ENCODE peak calls at places on chromosomes 6 and 20, in eight cellular contexts. B, J, I, H, S, X, R and N are unnamed samples.

GRCh38 chr6:111429571-111429970 is 53.4 kb downstream of the REV3L start:
- DNase-seq in H (no peak), R (no peak), X (no peak), J (no peak), I (no peak), B (no peak), S (no peak), N (no peak)

GRCh38 chr6:137218473-137218916 is 690 bp downstream of the IFNGR1 start:
- DNase-seq in J (no peak), B (no peak), R (peak; percentile 59), S (peak; percentile 43), H (peak; percentile 51), X (peak; percentile 31), I (no peak), N (peak; percentile 69)

GRCh38 chr20:6590891-6591679 is 176.4 kb upstream of the BMP2 start:
- DNase-seq in X (no peak), I (no peak), R (no peak), H (no peak), S (no peak), J (no peak), B (no peak), N (peak; percentile 100)

GRCh38 chr6:35019171-35019570 is 122.0 kb downstream of the TCP11 start:
- DNase-seq in J (no peak), R (no peak), I (no peak), H (no peak), S (no peak), B (no peak), X (no peak), N (no peak)

GRCh38 chr6:143139239-143139784 is 78.6 kb downstream of the AIG1 start:
- DNase-seq in X (no peak), H (no peak), R (no peak), I (no peak), S (no peak), J (no peak), B (no peak), N (no peak)

GRCh38 chr6:6661684-6662083 is 73.2 kb downstream of the LY86 start:
- DNase-seq in S (no peak), J (no peak), B (no peak), R (no peak), I (peak; percentile 15), X (no peak), H (no peak), N (peak; percentile 42)

GRCh38 chr6:138404666-138405337 is 779 bp downstream of the HEBP2 start:
- DNase-seq in J (no peak), B (peak; percentile 32), I (no peak), X (peak; percentile 22), H (peak; percentile 58), S (peak; percentile 7), R (peak; percentile 52), N (no peak)

GRCh38 chr6:89927788-89928565 is 33.7 kb downstream of the GJA10 start:
- DNase-seq in X (no peak), J (no peak), B (no peak), S (no peak), I (no peak), H (no peak), R (no peak), N (peak; percentile 61)

GRCh38 chr20:38651154-38651553 is 49.5 kb downstream of the ARHGAP40 start:
- DNase-seq in X (no peak), B (no peak), H (no peak), S (no peak), R (no peak), I (no peak), J (no peak), N (no peak)

GRCh38 chr6:89763550-89763949 is 56.0 kb downstream of the MDN1 start:
- DNase-seq in J (no peak), S (no peak), I (no peak), X (no peak), B (no peak), H (no peak), R (no peak), N (peak; percentile 18)

GRCh38 chr6:5025911-5026819 is 22.3 kb upstream of the RPP40 start:
- DNase-seq in B (peak; percentile 61), S (no peak), R (no peak), J (peak; percentile 83), H (no peak), I (peak; percentile 17), X (no peak), N (no peak)

GRCh38 chr6:84860954-84861353 is 96.6 kb upstream of the TBX18 start:
- DNase-seq in B (no peak), S (no peak), R (no peak), X (no peak), H (no peak), I (no peak), J (no peak), N (no peak)

GRCh38 chr6:45650527-45651135 is 272.9 kb upstream of the SUPT3H start:
- DNase-seq in H (no peak), I (no peak), J (no peak), B (no peak), X (no peak), S (no peak), R (no peak), N (peak; percentile 93)

GRCh38 chr20:25006431-25007167 is 14.0 kb upstream of the APMAP start:
- DNase-seq in I (no peak), X (no peak), J (no peak), R (peak; percentile 13), S (no peak), B (no peak), H (no peak), N (no peak)

GRCh38 chr6:39493174-39493573 is 170.7 kb upstream of the KCNK16 start:
- DNase-seq in I (no peak), R (no peak), J (no peak), X (no peak), B (no peak), S (no peak), H (no peak), N (no peak)

GRCh38 chr6:13289789-13290318 is 38.5 kb downstream of the TBC1D7 start:
- DNase-seq in X (no peak), I (no peak), J (no peak), H (no peak), S (no peak), R (no peak), B (no peak), N (no peak)

GRCh38 chr6:137740967-137741761 is 125.9 kb upstream of the TNFAIP3 start:
- DNase-seq in X (no peak), I (no peak), R (no peak), J (no peak), H (no peak), B (no peak), S (no peak), N (no peak)

GRCh38 chr20:10626896-10627295 is 46.9 kb downstream of the JAG1 start:
- DNase-seq in J (no peak), X (no peak), S (no peak), B (no peak), I (no peak), H (no peak), R (no peak), N (peak; percentile 76)
- H3K27ac ChIP-seq in J (no peak overlapping the region), X (no peak overlapping the region), S (no peak overlapping the region), B (no peak overlapping the region), I (no peak overlapping the region), H (no peak overlapping the region), R (no peak overlapping the region), N (peak overlapping the region; percentile 43)

DNA sequence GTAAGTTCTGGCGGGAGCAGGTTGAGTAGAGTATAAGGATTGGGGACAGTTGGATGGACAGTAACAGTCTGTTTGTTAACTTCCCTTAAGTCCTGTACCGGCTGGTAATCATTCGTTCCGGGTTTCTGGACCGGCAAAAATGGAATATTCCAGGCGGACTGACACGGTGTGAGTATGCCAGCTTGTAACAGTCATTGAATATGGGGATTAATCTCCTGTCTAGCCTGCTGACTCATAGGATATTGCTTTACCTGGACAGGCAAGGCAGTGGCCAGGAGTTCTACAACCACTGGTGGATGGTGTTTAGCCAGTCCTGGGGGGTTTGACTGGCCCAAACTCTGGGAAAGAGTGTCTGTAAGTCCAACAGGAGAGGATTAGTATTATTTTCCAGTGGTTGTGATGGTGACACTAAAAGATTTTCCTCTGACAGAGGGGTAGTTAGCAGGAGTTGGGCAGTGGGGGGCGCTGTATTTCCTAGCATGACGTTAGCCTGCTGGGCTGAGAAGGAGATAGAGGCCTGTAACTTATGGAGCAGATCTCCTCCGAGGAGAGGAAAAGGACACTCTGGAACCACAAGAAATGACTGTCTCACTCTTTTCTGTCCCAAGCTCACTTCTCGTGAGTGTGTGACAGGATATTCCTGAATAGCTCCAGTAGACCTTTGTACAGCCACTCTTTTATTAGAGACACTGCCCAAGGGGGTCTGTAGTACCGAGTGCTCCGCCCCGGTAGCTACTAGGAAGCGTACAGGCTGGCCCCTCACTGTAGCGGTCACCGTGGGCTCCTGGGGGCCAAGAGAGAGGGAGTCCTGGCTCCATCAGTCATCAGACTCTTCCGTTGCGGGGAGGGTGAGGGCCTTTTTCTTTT is 152.2 kb downstream of the TRIM27 start:
- DNase-seq in J (no peak), H (peak; percentile 36), I (no peak), X (no peak), S (no peak), B (no peak), R (no peak), N (no peak)
- H3K27ac ChIP-seq in J (no peak overlapping the region), H (no peak overlapping the region), I (no peak overlapping the region), X (no peak overlapping the region), S (no peak overlapping the region), B (no peak overlapping the region), R (no peak overlapping the region), N (no peak overlapping the region)

DNA sequence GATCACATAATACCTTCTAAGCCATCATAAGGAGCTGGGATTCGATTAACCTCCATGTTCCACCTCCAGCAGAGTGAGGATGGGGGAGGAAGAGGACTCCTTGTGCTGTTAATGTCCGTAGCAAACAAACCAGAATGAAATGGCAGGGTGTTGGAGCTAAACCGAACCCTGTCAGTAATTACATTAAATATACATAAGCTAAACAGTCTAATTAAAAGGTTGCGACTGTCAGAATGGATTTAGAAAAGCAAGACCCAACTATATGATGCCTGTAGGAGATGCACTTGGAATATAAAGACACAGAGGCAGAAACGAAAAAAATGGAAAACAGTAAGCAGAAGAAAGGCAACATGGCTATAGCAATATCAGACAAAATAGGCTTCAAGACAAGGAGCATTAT is 13.2 kb downstream of the PREX1 start:
- DNase-seq in H (no peak), I (no peak), X (no peak), B (no peak), S (no peak), R (no peak), J (no peak), N (no peak)
- H3K27ac ChIP-seq in H (no peak overlapping the region), I (no peak overlapping the region), X (no peak overlapping the region), B (no peak overlapping the region), S (no peak overlapping the region), R (no peak overlapping the region), J (no peak overlapping the region), N (no peak overlapping the region)

DNA sequence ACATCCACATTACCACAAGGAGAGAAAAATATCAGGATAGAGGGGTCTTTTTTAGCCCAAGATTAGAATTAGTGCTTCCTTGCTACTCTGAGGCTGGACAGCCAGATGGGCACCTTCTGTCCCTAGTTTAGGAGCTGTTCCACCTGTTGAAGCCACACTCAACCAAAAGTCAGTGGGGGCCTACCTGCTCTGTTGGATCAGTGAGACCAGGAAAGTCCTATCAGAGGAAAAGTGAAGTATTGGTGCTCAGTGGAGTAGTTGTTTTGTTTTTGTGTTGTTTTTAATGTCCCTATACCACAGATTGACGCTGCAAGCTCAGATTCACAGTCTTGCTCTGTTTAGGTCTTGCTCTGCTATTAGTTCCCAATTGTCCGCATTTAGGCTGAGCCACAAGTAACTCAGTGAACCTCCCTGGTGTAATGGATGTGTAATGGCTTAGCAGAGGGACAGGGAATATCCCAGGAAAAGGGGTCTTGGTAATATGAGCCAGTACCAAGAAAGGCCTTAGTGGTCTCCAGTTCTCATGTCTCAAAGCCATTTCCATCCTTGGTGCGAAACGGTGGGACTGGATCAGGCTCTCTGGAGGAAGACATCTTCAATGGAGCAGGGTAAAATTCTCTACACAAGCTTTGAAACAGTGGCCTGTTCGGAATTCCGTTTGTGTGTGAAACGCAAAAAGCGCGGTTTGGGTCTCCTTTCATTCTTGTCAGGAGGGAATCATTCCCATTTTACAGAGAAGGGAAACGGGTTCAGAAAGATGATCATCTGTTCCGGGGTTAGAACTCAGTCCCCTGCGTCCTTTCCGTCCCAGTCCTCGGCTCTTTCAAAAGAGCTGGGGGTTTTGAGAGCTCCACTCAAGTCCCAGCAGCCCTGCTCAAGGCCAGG is 631 bp upstream of the PABPC1L start:
- DNase-seq in H (no peak), J (peak; percentile 84), B (no peak), S (no peak), R (no peak), I (no peak), X (no peak), N (no peak)
- H3K27ac ChIP-seq in H (peak overlapping the region; percentile 20), J (no peak overlapping the region), B (no peak overlapping the region), S (no peak overlapping the region), R (no peak overlapping the region), I (no peak overlapping the region), X (no peak overlapping the region), N (no peak overlapping the region)